ENCODE peak calls at places on chromosome 20, in six cellular contexts. E is neural progenitor cell, X is PC-3, I is MM.1S, Y is GM23248, F is GM23338. R is an unnamed sample.
A peak's percentile ranks its signal among the peaks of the same experiment; 100 is the strongest.

GRCh38 chr20:44467289-44467883 is 8.3 kb upstream of the TTPAL start:
- DNase-seq in E (peak; percentile 21), X (no peak), I (no peak), Y (no peak), F (peak; percentile 48), R (peak; percentile 19)

GRCh38 chr20:41632896-41633295 is 14.7 kb upstream of the CHD6 start:
- DNase-seq in E (no peak), X (no peak), I (no peak), Y (peak; percentile 74), F (no peak), R (no peak)

GRCh38 chr20:2873010-2873746 is at the start of gene PTPRA:
- DNase-seq in E (peak; percentile 97), X (peak; percentile 95), I (peak; percentile 94), Y (peak; percentile 96), F (peak; percentile 95), R (peak; percentile 97)

GRCh38 chr20:52313335-52313963 is 121.9 kb upstream of the ZFP64 start:
- DNase-seq in E (peak; percentile 71), X (peak; percentile 76), I (no peak), Y (peak; percentile 75), F (peak; percentile 79), R (peak; percentile 52)

GRCh38 chr20:53752971-53753879 is 159.6 kb upstream of the ZNF217 start:
- DNase-seq in E (no peak), X (peak; percentile 95), I (peak; percentile 40), Y (no peak), F (peak; percentile 59), R (no peak)

GRCh38 chr20:8255945-8256632 is 124.0 kb downstream of the PLCB1 start:
- DNase-seq in E (peak; percentile 6), X (no peak), I (no peak), Y (no peak), F (no peak), R (no peak)

GRCh38 chr20:1827974-1828785 is 67.0 kb upstream of the SIRPA start:
- DNase-seq in E (peak; percentile 57), X (peak; percentile 89), I (no peak), Y (peak; percentile 48), F (no peak), R (no peak)

GRCh38 chr20:40561187-40561586 is 127.8 kb downstream of the MAFB start:
- DNase-seq in E (no peak), X (no peak), I (no peak), Y (no peak), F (no peak), R (no peak)

GRCh38 chr20:45538209-45538798 is 978 bp downstream of the WFDC6 start:
- DNase-seq in E (peak; percentile 13), X (peak; percentile 93), I (no peak), Y (peak; percentile 8), F (peak; percentile 72), R (no peak)

GRCh38 chr20:730005-730404 is 38.3 kb downstream of the SLC52A3 start:
- DNase-seq in E (no peak), X (no peak), I (no peak), Y (no peak), F (no peak), R (no peak)

GRCh38 chr20:1312308-1312707 is 16.6 kb downstream of the SDCBP2 start:
- DNase-seq in E (no peak), X (no peak), I (no peak), Y (no peak), F (no peak), R (no peak)

GRCh38 chr20:53800883-53801604 is 207.4 kb upstream of the ZNF217 start:
- DNase-seq in E (peak; percentile 15), X (peak; percentile 59), I (no peak), Y (no peak), F (no peak), R (no peak)

GRCh38 chr20:7503501-7503900 is 436.8 kb downstream of the HAO1 start:
- DNase-seq in E (no peak), X (no peak), I (no peak), Y (no peak), F (no peak), R (no peak)

GRCh38 chr20:47118201-47118600 is 223.6 kb downstream of the EYA2 start:
- DNase-seq in E (peak; percentile 54), X (no peak), I (no peak), Y (peak; percentile 18), F (no peak), R (no peak)

GRCh38 chr20:48716086-48716485 is 111.7 kb downstream of the PREX1 start:
- DNase-seq in E (no peak), X (no peak), I (no peak), Y (no peak), F (no peak), R (no peak)

GRCh38 chr20:52411611-52412010 is 220.0 kb upstream of the ZFP64 start:
- DNase-seq in E (no peak), X (no peak), I (no peak), Y (no peak), F (no peak), R (no peak)

GRCh38 chr20:24998631-24999445 is 6.3 kb upstream of the APMAP start:
- DNase-seq in E (no peak), X (no peak), I (peak; percentile 40), Y (peak; percentile 31), F (no peak), R (no peak)

GRCh38 chr20:20363449-20364015 is 4.4 kb upstream of the INSM1 start:
- DNase-seq in E (peak; percentile 52), X (no peak), I (peak; percentile 22), Y (no peak), F (peak; percentile 75), R (no peak)

GRCh38 chr20:39395478-39396291 is 433.5 kb downstream of the DHX35 start:
- DNase-seq in E (peak; percentile 70), X (no peak), I (no peak), Y (no peak), F (no peak), R (no peak)

GRCh38 chr20:13991311-13991710 is 897 bp upstream of the SEL1L2 start:
- DNase-seq in E (peak; percentile 18), X (no peak), I (no peak), Y (no peak), F (peak; percentile 52), R (no peak)

GRCh38 chr20:46434597-46434996 is 28.2 kb upstream of the ELMO2 start:
- DNase-seq in E (no peak), X (no peak), I (no peak), Y (no peak), F (no peak), R (peak; percentile 53)

GRCh38 chr20:37681384-37681977 is 12.3 kb upstream of the CTNNBL1 start:
- DNase-seq in E (peak; percentile 39), X (no peak), I (no peak), Y (no peak), F (peak; percentile 33), R (peak; percentile 17)

GRCh38 chr20:59010321-59010994 is 3.4 kb upstream of the CTSZ start:
- DNase-seq in E (no peak), X (peak; percentile 38), I (no peak), Y (no peak), F (no peak), R (no peak)

GRCh38 chr20:23782366-23782983 is 31.7 kb upstream of the CST1 start:
- DNase-seq in E (peak; percentile 46), X (peak; percentile 68), I (peak; percentile 59), Y (peak; percentile 49), F (peak; percentile 79), R (peak; percentile 12)

DNA sequence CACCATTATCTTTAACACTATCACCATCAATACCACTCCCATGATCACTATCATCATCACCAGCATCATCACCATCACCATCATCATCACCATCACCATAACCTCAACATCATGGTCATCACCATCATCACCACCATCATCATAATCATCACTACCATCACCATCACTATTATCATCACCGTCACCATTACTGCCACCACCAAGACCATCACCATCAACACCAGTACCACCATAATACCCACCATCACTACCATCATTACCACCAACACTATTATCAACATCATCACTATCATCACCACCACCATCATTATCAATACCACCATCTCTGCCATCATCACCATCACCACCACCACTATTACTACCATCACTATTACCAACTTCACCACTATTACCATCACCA is 32.7 kb upstream of the CST1 start:
- DNase-seq in E (no peak), X (no peak), I (no peak), Y (no peak), F (no peak), R (no peak)
- TF ChIP-seq EZH2phosphoT487 in E (no peak), X (no peak), I (no peak), Y (no peak), F (no peak), R (no peak)

GRCh38 chr20:62357681-62358080 is 9.4 kb downstream of the LAMA5 start:
- DNase-seq in E (no peak), X (no peak), I (no peak), Y (no peak), F (no peak), R (no peak)
- H3F3A ChIP-seq in E (peaks cover 7% of the 10 kb centered on the region), X (no peaks in the 10 kb centered on the region), I (no peaks in the 10 kb centered on the region), Y (no peaks in the 10 kb centered on the region), F (peaks cover 7% of the 10 kb centered on the region), R (peaks cover 3% of the 10 kb centered on the region)

GRCh38 chr20:36473164-36473563 is 68.2 kb upstream of the MYL9 start:
- DNase-seq in E (no peak), X (no peak), I (no peak), Y (no peak), F (no peak), R (no peak)

GRCh38 chr20:36470482-36471062 is 70.7 kb upstream of the MYL9 start:
- DNase-seq in E (no peak), X (no peak), I (no peak), Y (no peak), F (no peak), R (no peak)

GRCh38 chr20:36469973-36470372 is 71.3 kb upstream of the MYL9 start:
- DNase-seq in E (no peak), X (no peak), I (no peak), Y (no peak), F (no peak), R (no peak)

GRCh38 chr20:36472656-36473071 is 68.7 kb upstream of the MYL9 start:
- DNase-seq in E (peak; percentile 30), X (peak; percentile 46), I (peak; percentile 72), Y (peak; percentile 71), F (peak; percentile 83), R (no peak)

DNA sequence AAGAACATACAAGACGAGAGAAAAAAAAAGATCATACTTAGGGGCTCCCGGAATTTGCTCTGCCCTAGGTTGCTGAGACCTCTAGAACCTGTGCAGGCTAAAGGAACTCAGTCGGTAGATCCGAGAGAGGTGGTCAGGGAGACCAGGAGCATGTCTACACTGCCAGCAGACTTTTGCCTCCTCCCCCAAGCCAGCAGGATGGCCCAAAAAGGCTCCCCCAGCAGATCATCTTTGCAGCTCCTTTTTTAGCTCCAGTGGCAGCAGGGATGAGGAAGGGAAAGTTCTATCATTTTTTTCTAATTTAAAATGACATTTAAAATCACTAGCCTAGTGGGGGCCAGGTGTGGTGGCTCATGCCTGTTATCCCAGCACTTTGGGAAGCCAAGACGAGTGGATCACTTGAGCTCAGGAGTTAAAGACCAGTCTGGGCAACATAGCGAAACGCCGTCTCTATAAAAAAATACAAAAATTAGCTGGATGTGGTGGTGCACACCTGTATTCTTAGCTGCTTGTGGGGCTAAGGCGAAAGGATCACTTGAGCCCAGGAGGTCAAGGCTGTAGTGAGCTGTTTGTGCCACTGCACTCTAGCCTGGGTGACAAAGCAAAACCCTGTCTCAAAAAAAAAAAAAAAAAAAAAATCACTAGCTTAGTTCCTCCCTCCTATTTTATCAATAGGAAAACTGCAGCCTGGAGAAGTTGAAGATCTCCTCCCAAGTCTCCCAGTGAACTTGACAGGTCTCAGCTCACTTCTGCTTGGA is 69.3 kb upstream of the MYL9 start:
- DNase-seq in E (no peak), X (no peak), I (peak; percentile 42), Y (no peak), F (no peak), R (no peak)
- TF ChIP-seq EZH2phosphoT487 in E (no peak), X (no peak), I (no peak), Y (no peak), F (no peak), R (no peak)

GRCh38 chr20:17605131-17605660 is 35.3 kb downstream of the DSTN start:
- DNase-seq in E (no peak), X (peak; percentile 75), I (no peak), Y (no peak), F (no peak), R (no peak)
- H3F3A ChIP-seq in E (no peaks in the 10 kb centered on the region), X (peaks cover 9% of the 10 kb centered on the region), I (peaks cover 6% of the 10 kb centered on the region), Y (peaks cover 41% of the 10 kb centered on the region), F (peaks cover 7% of the 10 kb centered on the region), R (peaks cover 34% of the 10 kb centered on the region)

R was measured in SK-N-SH.